ENCODE peak calls at places on chromosomes 5 and 9, in ten cellular contexts. One of them, this sample, is unnamed.
A peak's percentile ranks its signal among the peaks of the same experiment; 100 is the strongest.

GRCh38 chr5:179257190-179257741 is 88.0 kb downstream of the ADAMTS2 start:
- DNase-seq in lower lobe of right lung: no peak
- DNase-seq in suprapubic skin: peak; percentile 45
- DNase-seq in NB4: no peak
- DNase-seq in cardiac fibroblast: no peak
- DNase-seq in choroid plexus epithelial cell: no peak
- DNase-seq in fibroblast of pulmonary artery: no peak
- DNase-seq in PC-9: no peak
- DNase-seq in GM12865: no peak
- DNase-seq in astrocyte of the spinal cord: no peak
- DNase-seq in this sample: no peak

GRCh38 chr5:761206-761771 is 23.2 kb downstream of the ZDHHC11B start:
- DNase-seq in lower lobe of right lung: no peak
- DNase-seq in suprapubic skin: no peak
- DNase-seq in NB4: no peak
- DNase-seq in cardiac fibroblast: no peak
- DNase-seq in choroid plexus epithelial cell: no peak
- DNase-seq in fibroblast of pulmonary artery: no peak
- DNase-seq in PC-9: no peak
- DNase-seq in GM12865: no peak
- DNase-seq in astrocyte of the spinal cord: no peak
- DNase-seq in this sample: no peak

GRCh38 chr9:69079186-69079585 is 43.6 kb downstream of the FXN start:
- DNase-seq in lower lobe of right lung: no peak
- DNase-seq in suprapubic skin: no peak
- DNase-seq in NB4: no peak
- DNase-seq in cardiac fibroblast: no peak
- DNase-seq in choroid plexus epithelial cell: no peak
- DNase-seq in fibroblast of pulmonary artery: no peak
- DNase-seq in PC-9: no peak
- DNase-seq in GM12865: no peak
- DNase-seq in astrocyte of the spinal cord: no peak
- DNase-seq in this sample: no peak

GRCh38 chr9:18256574-18256973 is 217.4 kb upstream of the ADAMTSL1 start:
- DNase-seq in lower lobe of right lung: no peak
- DNase-seq in suprapubic skin: no peak
- DNase-seq in NB4: no peak
- DNase-seq in cardiac fibroblast: peak; percentile 67
- DNase-seq in choroid plexus epithelial cell: peak; percentile 58
- DNase-seq in fibroblast of pulmonary artery: peak; percentile 58
- DNase-seq in PC-9: no peak
- DNase-seq in GM12865: no peak
- DNase-seq in astrocyte of the spinal cord: peak; percentile 43
- DNase-seq in this sample: no peak

GRCh38 chr9:9061599-9061998 is 1262.0 kb upstream of the DMAC1 start:
- DNase-seq in lower lobe of right lung: no peak
- DNase-seq in suprapubic skin: no peak
- DNase-seq in NB4: no peak
- DNase-seq in cardiac fibroblast: no peak
- DNase-seq in choroid plexus epithelial cell: no peak
- DNase-seq in fibroblast of pulmonary artery: no peak
- DNase-seq in PC-9: no peak
- DNase-seq in GM12865: no peak
- DNase-seq in astrocyte of the spinal cord: no peak
- DNase-seq in this sample: no peak

GRCh38 chr9:10534863-10535262 is 77.9 kb downstream of the PTPRD start:
- DNase-seq in lower lobe of right lung: no peak
- DNase-seq in suprapubic skin: no peak
- DNase-seq in NB4: no peak
- DNase-seq in cardiac fibroblast: no peak
- DNase-seq in choroid plexus epithelial cell: no peak
- DNase-seq in fibroblast of pulmonary artery: no peak
- DNase-seq in PC-9: no peak
- DNase-seq in GM12865: no peak
- DNase-seq in astrocyte of the spinal cord: no peak
- DNase-seq in this sample: no peak

GRCh38 chr9:108073823-108074222 is 584.3 kb upstream of the KLF4 start:
- DNase-seq in lower lobe of right lung: no peak
- DNase-seq in suprapubic skin: no peak
- DNase-seq in NB4: peak; percentile 6
- DNase-seq in cardiac fibroblast: no peak
- DNase-seq in choroid plexus epithelial cell: no peak
- DNase-seq in fibroblast of pulmonary artery: no peak
- DNase-seq in PC-9: no peak
- DNase-seq in GM12865: peak; percentile 11
- DNase-seq in astrocyte of the spinal cord: no peak
- DNase-seq in this sample: no peak

GRCh38 chr5:38420691-38421395 is 135.6 kb downstream of the LIFR start:
- DNase-seq in lower lobe of right lung: no peak
- DNase-seq in suprapubic skin: no peak
- DNase-seq in NB4: peak; percentile 57
- DNase-seq in cardiac fibroblast: peak; percentile 75
- DNase-seq in choroid plexus epithelial cell: peak; percentile 84
- DNase-seq in fibroblast of pulmonary artery: peak; percentile 78
- DNase-seq in PC-9: peak; percentile 74
- DNase-seq in GM12865: peak; percentile 44
- DNase-seq in astrocyte of the spinal cord: peak; percentile 69
- DNase-seq in this sample: no peak

GRCh38 chr5:43772601-43773031 is 169.6 kb downstream of the NNT start:
- DNase-seq in lower lobe of right lung: no peak
- DNase-seq in suprapubic skin: no peak
- DNase-seq in NB4: peak; percentile 72
- DNase-seq in cardiac fibroblast: peak; percentile 89
- DNase-seq in choroid plexus epithelial cell: peak; percentile 72
- DNase-seq in fibroblast of pulmonary artery: peak; percentile 92
- DNase-seq in PC-9: no peak
- DNase-seq in GM12865: no peak
- DNase-seq in astrocyte of the spinal cord: peak; percentile 67
- DNase-seq in this sample: no peak

GRCh38 chr5:39547548-39548154 is 122.9 kb upstream of the DAB2 start:
- DNase-seq in lower lobe of right lung: no peak
- DNase-seq in suprapubic skin: no peak
- DNase-seq in NB4: peak; percentile 57
- DNase-seq in cardiac fibroblast: peak; percentile 94
- DNase-seq in choroid plexus epithelial cell: peak; percentile 82
- DNase-seq in fibroblast of pulmonary artery: peak; percentile 87
- DNase-seq in PC-9: peak; percentile 50
- DNase-seq in GM12865: peak; percentile 21
- DNase-seq in astrocyte of the spinal cord: peak; percentile 75
- DNase-seq in this sample: no peak

GRCh38 chr5:88256037-88256436 is 12.6 kb downstream of the TMEM161B start:
- DNase-seq in lower lobe of right lung: no peak
- DNase-seq in suprapubic skin: no peak
- DNase-seq in NB4: no peak
- DNase-seq in cardiac fibroblast: no peak
- DNase-seq in choroid plexus epithelial cell: no peak
- DNase-seq in fibroblast of pulmonary artery: no peak
- DNase-seq in PC-9: no peak
- DNase-seq in GM12865: no peak
- DNase-seq in astrocyte of the spinal cord: no peak
- DNase-seq in this sample: no peak

GRCh38 chr5:147691134-147691533 is 91.4 kb downstream of the JAKMIP2 start:
- DNase-seq in lower lobe of right lung: no peak
- DNase-seq in suprapubic skin: no peak
- DNase-seq in NB4: no peak
- DNase-seq in cardiac fibroblast: no peak
- DNase-seq in choroid plexus epithelial cell: peak; percentile 17
- DNase-seq in fibroblast of pulmonary artery: no peak
- DNase-seq in PC-9: no peak
- DNase-seq in GM12865: no peak
- DNase-seq in astrocyte of the spinal cord: no peak
- DNase-seq in this sample: no peak

GRCh38 chr9:136127313-136127712 is 8.6 kb upstream of the TMEM250 start:
- DNase-seq in lower lobe of right lung: no peak
- DNase-seq in suprapubic skin: no peak
- DNase-seq in NB4: no peak
- DNase-seq in cardiac fibroblast: no peak
- DNase-seq in choroid plexus epithelial cell: no peak
- DNase-seq in fibroblast of pulmonary artery: no peak
- DNase-seq in PC-9: no peak
- DNase-seq in GM12865: no peak
- DNase-seq in astrocyte of the spinal cord: no peak
- DNase-seq in this sample: no peak
- TF ChIP-seq CTCF in lower lobe of right lung: no peak
- TF ChIP-seq CTCF in suprapubic skin: no peak
- TF ChIP-seq CTCF in NB4: no peak
- TF ChIP-seq CTCF in cardiac fibroblast: no peak
- TF ChIP-seq CTCF in choroid plexus epithelial cell: no peak
- TF ChIP-seq CTCF in fibroblast of pulmonary artery: no peak
- TF ChIP-seq CTCF in PC-9: no peak
- TF ChIP-seq CTCF in GM12865: no peak
- TF ChIP-seq CTCF in astrocyte of the spinal cord: no peak
- TF ChIP-seq CTCF in this sample: no peak

GRCh38 chr9:131651599-131651998 is 88.3 kb downstream of the RAPGEF1 start:
- DNase-seq in lower lobe of right lung: no peak
- DNase-seq in suprapubic skin: no peak
- DNase-seq in NB4: peak; percentile 71
- DNase-seq in cardiac fibroblast: peak; percentile 47
- DNase-seq in choroid plexus epithelial cell: peak; percentile 77
- DNase-seq in fibroblast of pulmonary artery: peak; percentile 72
- DNase-seq in PC-9: no peak
- DNase-seq in GM12865: no peak
- DNase-seq in astrocyte of the spinal cord: no peak
- DNase-seq in this sample: no peak
- H3K4me3 ChIP-seq in lower lobe of right lung: no peak overlapping the region
- H3K4me3 ChIP-seq in suprapubic skin: no peak overlapping the region
- H3K4me3 ChIP-seq in NB4: no peak overlapping the region
- H3K4me3 ChIP-seq in cardiac fibroblast: no peak overlapping the region
- H3K4me3 ChIP-seq in choroid plexus epithelial cell: no peak overlapping the region
- H3K4me3 ChIP-seq in fibroblast of pulmonary artery: no peak overlapping the region
- H3K4me3 ChIP-seq in PC-9: no peak overlapping the region
- H3K4me3 ChIP-seq in GM12865: no peak overlapping the region
- H3K4me3 ChIP-seq in astrocyte of the spinal cord: no peak overlapping the region
- H3K4me3 ChIP-seq in this sample: no peak overlapping the region

GRCh38 chr9:134328841-134329575 is 2.8 kb downstream of the RXRA start:
- DNase-seq in lower lobe of right lung: peak; percentile 52
- DNase-seq in suprapubic skin: no peak
- DNase-seq in NB4: no peak
- DNase-seq in cardiac fibroblast: peak; percentile 60
- DNase-seq in choroid plexus epithelial cell: peak; percentile 36
- DNase-seq in fibroblast of pulmonary artery: peak; percentile 43
- DNase-seq in PC-9: peak; percentile 50
- DNase-seq in GM12865: no peak
- DNase-seq in astrocyte of the spinal cord: no peak
- DNase-seq in this sample: no peak
- TF ChIP-seq CTCF in lower lobe of right lung: no peak
- TF ChIP-seq CTCF in suprapubic skin: no peak
- TF ChIP-seq CTCF in NB4: no peak
- TF ChIP-seq CTCF in cardiac fibroblast: no peak
- TF ChIP-seq CTCF in choroid plexus epithelial cell: peak; percentile 29
- TF ChIP-seq CTCF in fibroblast of pulmonary artery: peak; percentile 4
- TF ChIP-seq CTCF in PC-9: no peak
- TF ChIP-seq CTCF in GM12865: no peak
- TF ChIP-seq CTCF in astrocyte of the spinal cord: no peak
- TF ChIP-seq CTCF in this sample: peak; percentile 4

GRCh38 chr5:50501510-50502209 is 60.6 kb upstream of the EMB start:
- DNase-seq in lower lobe of right lung: no peak
- DNase-seq in suprapubic skin: no peak
- DNase-seq in NB4: peak; percentile 84
- DNase-seq in cardiac fibroblast: no peak
- DNase-seq in choroid plexus epithelial cell: no peak
- DNase-seq in fibroblast of pulmonary artery: no peak
- DNase-seq in PC-9: no peak
- DNase-seq in GM12865: peak; percentile 42
- DNase-seq in astrocyte of the spinal cord: no peak
- DNase-seq in this sample: no peak
- H3K4me3 ChIP-seq in lower lobe of right lung: no peak overlapping the region
- H3K4me3 ChIP-seq in suprapubic skin: no peak overlapping the region
- H3K4me3 ChIP-seq in NB4: peak overlapping the region; percentile 34
- H3K4me3 ChIP-seq in cardiac fibroblast: no peak overlapping the region
- H3K4me3 ChIP-seq in choroid plexus epithelial cell: no peak overlapping the region
- H3K4me3 ChIP-seq in fibroblast of pulmonary artery: no peak overlapping the region
- H3K4me3 ChIP-seq in PC-9: no peak overlapping the region
- H3K4me3 ChIP-seq in GM12865: no peak overlapping the region
- H3K4me3 ChIP-seq in astrocyte of the spinal cord: no peak overlapping the region
- H3K4me3 ChIP-seq in this sample: no peak overlapping the region

GRCh38 chr5:142925795-142926194 is 155.6 kb downstream of the ARHGAP26 start:
- DNase-seq in lower lobe of right lung: no peak
- DNase-seq in suprapubic skin: no peak
- DNase-seq in NB4: no peak
- DNase-seq in cardiac fibroblast: peak; percentile 64
- DNase-seq in choroid plexus epithelial cell: peak; percentile 71
- DNase-seq in fibroblast of pulmonary artery: peak; percentile 75
- DNase-seq in PC-9: no peak
- DNase-seq in GM12865: no peak
- DNase-seq in astrocyte of the spinal cord: peak; percentile 81
- DNase-seq in this sample: peak; percentile 33

GRCh38 chr5:142918959-142919635 is 148.9 kb downstream of the ARHGAP26 start:
- DNase-seq in lower lobe of right lung: no peak
- DNase-seq in suprapubic skin: no peak
- DNase-seq in NB4: peak; percentile 62
- DNase-seq in cardiac fibroblast: no peak
- DNase-seq in choroid plexus epithelial cell: no peak
- DNase-seq in fibroblast of pulmonary artery: no peak
- DNase-seq in PC-9: no peak
- DNase-seq in GM12865: no peak
- DNase-seq in astrocyte of the spinal cord: no peak
- DNase-seq in this sample: no peak

GRCh38 chr5:142924135-142924883 is 154.1 kb downstream of the ARHGAP26 start:
- DNase-seq in lower lobe of right lung: no peak
- DNase-seq in suprapubic skin: no peak
- DNase-seq in NB4: peak; percentile 78
- DNase-seq in cardiac fibroblast: peak; percentile 41
- DNase-seq in choroid plexus epithelial cell: peak; percentile 60
- DNase-seq in fibroblast of pulmonary artery: peak; percentile 46
- DNase-seq in PC-9: no peak
- DNase-seq in GM12865: peak; percentile 51
- DNase-seq in astrocyte of the spinal cord: peak; percentile 38
- DNase-seq in this sample: no peak

GRCh38 chr5:142920888-142921612 is 150.9 kb downstream of the ARHGAP26 start:
- DNase-seq in lower lobe of right lung: no peak
- DNase-seq in suprapubic skin: no peak
- DNase-seq in NB4: no peak
- DNase-seq in cardiac fibroblast: no peak
- DNase-seq in choroid plexus epithelial cell: no peak
- DNase-seq in fibroblast of pulmonary artery: no peak
- DNase-seq in PC-9: no peak
- DNase-seq in GM12865: no peak
- DNase-seq in astrocyte of the spinal cord: no peak
- DNase-seq in this sample: no peak

DNA sequence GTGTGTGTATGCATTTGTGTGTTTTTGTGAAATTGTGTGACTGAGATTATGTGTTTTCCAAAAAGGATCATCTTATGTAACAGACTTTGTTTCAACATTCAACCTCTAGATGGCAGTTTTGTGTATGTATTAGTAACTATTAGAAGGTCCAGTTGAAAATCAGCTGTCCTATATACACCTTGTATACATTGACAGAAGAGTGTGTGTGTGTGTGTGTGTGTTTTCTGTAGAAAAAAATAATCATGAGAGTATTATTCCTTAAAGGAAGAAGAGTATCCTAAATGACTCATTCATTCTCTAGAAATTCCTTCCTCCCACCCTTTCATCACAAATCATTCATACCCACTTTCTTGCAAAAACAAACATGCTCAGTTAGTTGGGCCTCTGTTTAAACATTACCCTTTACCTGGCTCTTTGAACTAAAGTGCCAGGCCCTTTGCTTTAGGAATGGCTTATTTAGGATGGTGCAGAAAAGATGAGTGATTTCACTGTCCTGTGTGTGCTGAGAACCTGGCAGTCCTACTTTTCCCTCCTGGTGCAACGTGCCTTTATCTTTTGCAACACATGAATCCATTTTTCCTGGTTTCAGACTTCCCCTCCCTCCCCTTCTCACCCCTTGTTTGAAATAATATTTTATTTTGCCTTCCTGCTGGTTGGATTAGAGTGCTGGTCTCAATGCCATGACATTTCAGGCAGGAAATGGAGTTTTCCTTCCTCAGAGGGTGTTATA is 152.2 kb downstream of the ARHGAP26 start:
- DNase-seq in lower lobe of right lung: no peak
- DNase-seq in suprapubic skin: no peak
- DNase-seq in NB4: peak; percentile 65
- DNase-seq in cardiac fibroblast: peak; percentile 72
- DNase-seq in choroid plexus epithelial cell: peak; percentile 79
- DNase-seq in fibroblast of pulmonary artery: peak; percentile 79
- DNase-seq in PC-9: no peak
- DNase-seq in GM12865: peak; percentile 67
- DNase-seq in astrocyte of the spinal cord: peak; percentile 65
- DNase-seq in this sample: no peak
- TF ChIP-seq CTCF in lower lobe of right lung: peak; percentile 49
- TF ChIP-seq CTCF in suprapubic skin: peak; percentile 37
- TF ChIP-seq CTCF in NB4: peak; percentile 4
- TF ChIP-seq CTCF in cardiac fibroblast: peak; percentile 43
- TF ChIP-seq CTCF in choroid plexus epithelial cell: peak; percentile 42
- TF ChIP-seq CTCF in fibroblast of pulmonary artery: peak; percentile 47
- TF ChIP-seq CTCF in PC-9: peak; percentile 70
- TF ChIP-seq CTCF in GM12865: peak; percentile 38
- TF ChIP-seq CTCF in astrocyte of the spinal cord: peak; percentile 34
- TF ChIP-seq CTCF in this sample: peak; percentile 42